ENCODE peak calls at places on chromosomes 1 and 21, in ten cellular contexts. Y is stomach, M is GM23338, Z is SK-N-SH, P is H1, H is breast epithelium, T is transverse colon, Q is vagina, V is prostate gland, D is spleen. U is an unnamed sample.

GRCh38 chr1:9436258-9436657 is 103.0 kb upstream of the SLC25A33 start:
- DNase-seq in Y (no peak), M (no peak), Z (no peak), P (no peak), H (no peak), T (no peak), Q (no peak), V (peak), D (no peak), U (no peak)

GRCh38 chr21:25563399-25564116 is 43.7 kb downstream of the MRPL39 start:
- DNase-seq in Y (no peak), M (no peak), Z (no peak), P (no peak), H (no peak), T (peak), Q (no peak), V (no peak), D (no peak), U (no peak)

GRCh38 chr1:38005195-38006007 is at the start of gene FHL3:
- DNase-seq in Y (peak), M (peak), Z (peak), P (peak), H (peak), T (peak), Q (peak), V (no peak), D (peak), U (no peak)

GRCh38 chr1:105838071-105838470 is 1218.4 kb upstream of the PRMT6 start:
- DNase-seq in Y (no peak), M (no peak), Z (no peak), P (no peak), H (no peak), T (no peak), Q (no peak), V (no peak), D (no peak), U (no peak)

GRCh38 chr1:198620951-198621824 is 17.7 kb upstream of the PTPRC start:
- DNase-seq in Y (no peak), M (no peak), Z (no peak), P (no peak), H (no peak), T (peak), Q (no peak), V (no peak), D (peak), U (no peak)

GRCh38 chr1:222643603-222643936 is 25.7 kb downstream of the MIA3 start:
- DNase-seq in Y (no peak), M (no peak), Z (no peak), P (no peak), H (no peak), T (no peak), Q (no peak), V (no peak), D (no peak), U (no peak)

GRCh38 chr1:165890684-165891083 is 63.3 kb downstream of the UCK2 start:
- DNase-seq in Y (peak), M (no peak), Z (no peak), P (no peak), H (no peak), T (no peak), Q (no peak), V (no peak), D (no peak), U (no peak)

GRCh38 chr1:231013391-231014015 is 26.6 kb downstream of the FAM89A start:
- DNase-seq in Y (no peak), M (no peak), Z (no peak), P (no peak), H (no peak), T (no peak), Q (no peak), V (no peak), D (no peak), U (no peak)

GRCh38 chr1:15757575-15758401 is 807 bp upstream of the FBLIM1 start:
- DNase-seq in Y (no peak), M (peak), Z (peak), P (peak), H (no peak), T (peak), Q (no peak), V (no peak), D (no peak), U (no peak)

GRCh38 chr1:46991083-46991923 is 32.2 kb upstream of the CYP4X1 start:
- DNase-seq in Y (no peak), M (peak), Z (no peak), P (no peak), H (no peak), T (no peak), Q (no peak), V (no peak), D (no peak), U (no peak)

GRCh38 chr1:209675567-209676154 is 449 bp downstream of the G0S2 start:
- DNase-seq in Y (peak), M (peak), Z (peak), P (peak), H (no peak), T (peak), Q (peak), V (peak), D (peak), U (no peak)

GRCh38 chr1:230208619-230209261 is 141.7 kb downstream of the GALNT2 start:
- DNase-seq in Y (no peak), M (no peak), Z (no peak), P (no peak), H (no peak), T (no peak), Q (no peak), V (no peak), D (no peak), U (no peak)

GRCh38 chr21:42332557-42332956 is 17.3 kb upstream of the TFF3 start:
- DNase-seq in Y (no peak), M (no peak), Z (no peak), P (no peak), H (no peak), T (peak), Q (no peak), V (no peak), D (peak), U (no peak)

GRCh38 chr1:6489799-6490180 is 1.7 kb downstream of the PLEKHG5 start:
- DNase-seq in Y (peak), M (peak), Z (peak), P (peak), H (no peak), T (peak), Q (no peak), V (peak), D (peak), U (no peak)

GRCh38 chr1:154999651-155000474 is 2.7 kb upstream of the ZBTB7B start:
- DNase-seq in Y (peak), M (peak), Z (peak), P (peak), H (peak), T (peak), Q (peak), V (peak), D (peak), U (no peak)

GRCh38 chr1:235423214-235423652 is 56.0 kb downstream of the TBCE start:
- DNase-seq in Y (no peak), M (peak), Z (no peak), P (no peak), H (no peak), T (no peak), Q (no peak), V (no peak), D (no peak), U (no peak)

GRCh38 chr21:34948157-34948556 is 100.9 kb downstream of the RUNX1 start:
- DNase-seq in Y (no peak), M (no peak), Z (no peak), P (no peak), H (no peak), T (no peak), Q (no peak), V (no peak), D (no peak), U (no peak)

GRCh38 chr1:53061123-53061858 is 722 bp upstream of the PODN start:
- DNase-seq in Y (no peak), M (no peak), Z (no peak), P (peak), H (no peak), T (no peak), Q (peak), V (no peak), D (no peak), U (no peak)

GRCh38 chr1:228891134-228892034 is 156.1 kb downstream of the RHOU start:
- DNase-seq in Y (no peak), M (no peak), Z (no peak), P (no peak), H (no peak), T (no peak), Q (no peak), V (no peak), D (peak), U (no peak)

GRCh38 chr1:31904339-31905092 is 33.7 kb downstream of the PTP4A2 start:
- DNase-seq in Y (no peak), M (no peak), Z (no peak), P (no peak), H (no peak), T (no peak), Q (no peak), V (no peak), D (peak), U (no peak)

GRCh38 chr1:146021622-146022402 is at the start of gene HJV:
- DNase-seq in Y (no peak), M (no peak), Z (no peak), P (no peak), H (no peak), T (no peak), Q (no peak), V (no peak), D (no peak), U (no peak)

GRCh38 chr1:50705041-50705440 is 255.0 kb downstream of the FAF1 start:
- DNase-seq in Y (no peak), M (no peak), Z (no peak), P (no peak), H (no peak), T (no peak), Q (no peak), V (no peak), D (no peak), U (no peak)

DNA sequence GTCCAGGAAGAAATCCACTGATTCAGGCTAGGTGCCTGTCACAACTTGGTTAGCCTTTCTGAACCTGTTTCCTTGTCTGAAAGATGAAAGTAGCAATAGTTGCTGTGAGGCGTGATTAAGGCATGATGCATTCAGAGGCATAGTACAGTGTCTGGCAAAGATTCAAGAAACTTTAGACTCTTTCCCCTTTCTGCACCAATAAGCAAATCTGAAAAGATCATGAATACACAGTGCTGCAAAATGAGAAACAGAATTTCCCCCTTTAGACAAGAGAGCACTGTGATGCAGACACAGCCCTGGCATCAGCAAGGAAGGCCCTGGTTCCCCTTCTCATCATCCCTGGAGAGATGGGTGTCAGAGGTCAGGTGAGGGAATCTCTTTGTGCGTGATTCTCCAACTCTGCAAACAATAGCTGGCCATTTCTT is 41.9 kb downstream of the ITPKB start:
- DNase-seq in Y (no peak), M (no peak), Z (no peak), P (no peak), H (no peak), T (no peak), Q (no peak), V (no peak), D (no peak), U (no peak)
- H3K27ac ChIP-seq in Y (peak), M (no peak), Z (no peak), P (no peak), H (peak), T (peak), Q (peak), V (peak), D (peak), U (no peak)

DNA sequence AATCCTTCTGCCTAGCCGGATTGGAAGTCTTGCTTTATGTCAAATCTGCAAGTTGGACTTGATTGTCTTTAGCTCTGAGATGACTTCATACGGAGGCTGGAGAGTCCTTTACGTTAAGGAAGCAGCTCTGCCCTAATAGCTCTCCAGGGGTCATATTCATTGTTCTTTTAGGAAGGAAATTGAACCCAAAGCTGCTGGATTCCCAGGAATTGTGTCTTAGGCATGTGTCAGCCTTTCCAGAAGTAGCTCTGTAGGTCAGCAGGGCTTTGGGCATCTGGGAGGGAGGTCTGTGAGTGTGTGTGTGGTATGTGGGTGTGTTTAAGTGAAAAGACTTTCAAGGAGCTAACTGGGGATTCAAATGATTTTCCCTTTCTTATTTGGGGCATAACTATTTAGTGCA is 82.4 kb downstream of the ABCA4 start:
- DNase-seq in Y (no peak), M (no peak), Z (no peak), P (no peak), H (no peak), T (no peak), Q (no peak), V (no peak), D (no peak), U (no peak)
- TF ChIP-seq POLR2AphosphoS5 in Y (peak), M (no peak), Z (no peak), P (no peak), H (no peak), T (no peak), Q (no peak), V (no peak), D (no peak), U (no peak)

GRCh38 chr1:115194571-115194970 is 105.3 kb upstream of the TSPAN2 start:
- DNase-seq in Y (no peak), M (no peak), Z (no peak), P (no peak), H (no peak), T (no peak), Q (no peak), V (no peak), D (no peak), U (no peak)

GRCh38 chr1:115191691-115192090 is 102.4 kb upstream of the TSPAN2 start:
- DNase-seq in Y (no peak), M (no peak), Z (no peak), P (no peak), H (no peak), T (no peak), Q (no peak), V (no peak), D (no peak), U (no peak)

GRCh38 chr1:115193429-115193828 is 104.1 kb upstream of the TSPAN2 start:
- DNase-seq in Y (no peak), M (no peak), Z (no peak), P (no peak), H (no peak), T (no peak), Q (no peak), V (no peak), D (no peak), U (no peak)

GRCh38 chr1:115192200-115192767 is 103.0 kb upstream of the TSPAN2 start:
- DNase-seq in Y (no peak), M (no peak), Z (no peak), P (no peak), H (no peak), T (no peak), Q (no peak), V (no peak), D (no peak), U (no peak)

DNA sequence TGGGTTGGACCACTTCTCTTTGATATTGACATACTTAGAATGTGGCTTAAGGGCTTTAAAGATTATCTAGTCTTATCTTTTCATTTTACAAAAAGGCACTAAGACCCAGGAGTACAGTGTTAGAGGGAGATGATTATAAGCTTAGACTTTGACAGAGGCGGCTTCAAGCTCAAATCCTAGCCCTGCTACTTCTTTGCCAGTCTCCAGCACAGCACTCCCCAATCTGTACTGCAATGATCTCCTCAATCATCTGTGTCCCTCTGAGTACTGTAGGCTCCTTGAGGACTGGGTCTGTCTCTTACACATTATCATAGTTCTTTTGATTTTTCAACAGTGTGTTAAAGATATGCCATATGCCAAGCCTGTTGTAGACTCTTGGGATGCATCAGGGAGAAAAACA is 103.7 kb upstream of the TSPAN2 start:
- DNase-seq in Y (no peak), M (no peak), Z (no peak), P (no peak), H (no peak), T (no peak), Q (no peak), V (no peak), D (no peak), U (no peak)
- H3K27ac ChIP-seq in Y (no peak), M (no peak), Z (no peak), P (no peak), H (no peak), T (no peak), Q (no peak), V (no peak), D (no peak), U (no peak)

GRCh38 chr1:218403300-218403699 is 58.2 kb downstream of the TGFB2 start:
- DNase-seq in Y (no peak), M (no peak), Z (no peak), P (no peak), H (no peak), T (no peak), Q (no peak), V (no peak), D (no peak), U (no peak)
- TF ChIP-seq POLR2AphosphoS5 in Y (no peak), M (no peak), Z (no peak), P (no peak), H (no peak), T (no peak), Q (no peak), V (no peak), D (no peak), U (no peak)

U was measured in SK-N-MC.